ENCODE peak calls at places on chromosomes 7 and 10, in four cellular contexts. L is ecto neural progenitor cell; M is stimulated activated CD4-positive, alpha-beta T cell treated with anti-CD3 and anti-CD28 coated beads, Interleukin-4, amount 100 ng/mL, for 24 hours; T is amygdala. C is an unnamed sample.

GRCh38 chr10:124935946-124936345 is 6.0 kb upstream of the ZRANB1 start:
- DNase-seq in T (no peak), L (no peak), M (peak; percentile 11), C (no peak)

GRCh38 chr10:122780391-122780790 is 65.3 kb downstream of the CUZD1 start:
- DNase-seq in M (no peak), L (no peak), T (no peak), C (no peak)

GRCh38 chr10:88431103-88431502 is 152.0 kb downstream of the RNLS start:
- DNase-seq in T (no peak), M (no peak), L (no peak), C (no peak)

GRCh38 chr7:51471199-51472016 is 154.8 kb upstream of the COBL start:
- DNase-seq in M (no peak), T (peak; percentile 53), L (peak; percentile 83), C (no peak)

GRCh38 chr10:103397191-103397825 is 882 bp downstream of the PDCD11 start:
- DNase-seq in M (no peak), L (no peak), T (no peak), C (no peak)

GRCh38 chr10:115030483-115031200 is 62.5 kb upstream of the ATRNL1 start:
- DNase-seq in L (peak; percentile 46), M (no peak), T (no peak), C (no peak)

GRCh38 chr10:48505394-48506112 is 99.3 kb downstream of the ARHGAP22 start:
- DNase-seq in T (no peak), L (peak; percentile 41), M (no peak), C (no peak)

GRCh38 chr10:89171263-89171872 is 35.7 kb downstream of the CH25H start:
- DNase-seq in M (no peak), L (no peak), T (no peak), C (no peak)

GRCh38 chr10:125217986-125218675 is 57.8 kb upstream of the CTBP2 start:
- DNase-seq in T (no peak), M (no peak), L (no peak), C (no peak)

GRCh38 chr7:105775580-105775979 is 100.8 kb downstream of the ATXN7L1 start:
- DNase-seq in T (no peak), M (no peak), L (no peak), C (no peak)

GRCh38 chr10:60434418-60435046 is 44.9 kb upstream of the ANK3 start:
- DNase-seq in T (no peak), L (no peak), M (no peak), C (peak; percentile 62)

GRCh38 chr7:104366390-104366789 is 38.0 kb downstream of the LHFPL3 start:
- DNase-seq in L (no peak), T (no peak), M (no peak), C (no peak)

GRCh38 chr7:101707587-101707986 is 78.5 kb upstream of the MYL10 start:
- DNase-seq in M (no peak), T (no peak), L (no peak), C (no peak)

GRCh38 chr7:2526659-2527504 is 7.3 kb downstream of the LFNG start:
- DNase-seq in L (no peak), T (no peak), M (no peak), C (no peak)

GRCh38 chr10:122505885-122506284 is 44.5 kb downstream of the HTRA1 start:
- DNase-seq in L (no peak), T (no peak), M (no peak), C (no peak)

C was measured in tibial nerve.